ENCODE peak calls at places on chromosomes 6 and 20, in eight cellular contexts. G is body of pancreas, C is Peyer's patch, M is ovary, D is IMR-90, U is A549, F is transverse colon, J is vagina. B is an unnamed sample.

GRCh38 chr20:10565191-10565921 is 108.4 kb downstream of the JAG1 start:
- DNase-seq in M (peak; percentile 31), G (no peak), C (no peak), J (no peak), D (peak; percentile 89), U (peak; percentile 63), F (no peak), B (no peak)

GRCh38 chr6:113969888-113970807 is 800 bp downstream of the HDAC2 start:
- DNase-seq in J (no peak), M (peak; percentile 52), C (peak; percentile 74), U (peak; percentile 27), G (peak; percentile 67), D (peak; percentile 35), F (peak; percentile 68), B (peak; percentile 68)

GRCh38 chr20:44401052-44401769 is 45.7 kb downstream of the HNF4A start:
- DNase-seq in D (no peak), U (no peak), C (peak; percentile 90), J (no peak), F (peak; percentile 86), M (no peak), G (peak; percentile 50), B (no peak)

GRCh38 chr6:117496383-117496990 is 14.0 kb downstream of the DCBLD1 start:
- DNase-seq in G (no peak), F (no peak), C (no peak), U (no peak), J (no peak), M (no peak), D (peak; percentile 90), B (no peak)

GRCh38 chr6:25193147-25193864 is 85.9 kb upstream of the CARMIL1 start:
- DNase-seq in G (peak; percentile 18), C (no peak), U (peak; percentile 54), M (peak; percentile 81), F (no peak), D (peak; percentile 95), J (no peak), B (no peak)

GRCh38 chr20:58523916-58524315 is 8.7 kb upstream of the APCDD1L start:
- DNase-seq in J (no peak), C (no peak), G (no peak), F (no peak), D (peak; percentile 49), M (no peak), U (no peak), B (no peak)

GRCh38 chr6:111676383-111676782 is 70.7 kb upstream of the TRAF3IP2 start:
- DNase-seq in G (no peak), F (no peak), M (no peak), J (peak; percentile 5), U (no peak), C (no peak), D (no peak), B (no peak)

GRCh38 chr20:10369723-10370090 is 64.3 kb downstream of the MKKS start:
- DNase-seq in C (no peak), M (no peak), J (no peak), U (peak; percentile 95), D (peak; percentile 37), G (no peak), F (peak; percentile 8), B (no peak)

GRCh38 chr6:117538615-117539014 is 56.1 kb downstream of the DCBLD1 start:
- DNase-seq in U (no peak), M (no peak), G (no peak), C (no peak), F (no peak), D (no peak), J (no peak), B (no peak)

GRCh38 chr6:29130644-29131043 is 22.8 kb downstream of the OR2J3 start:
- DNase-seq in U (no peak), M (no peak), G (no peak), D (no peak), C (no peak), J (no peak), F (no peak), B (no peak)

GRCh38 chr20:63114693-63115069 is 101.2 kb downstream of the YTHDF1 start:
- DNase-seq in U (no peak), M (no peak), C (no peak), D (no peak), J (no peak), F (no peak), G (no peak), B (no peak)

GRCh38 chr20:20366551-20366895 is 1.4 kb upstream of the INSM1 start:
- DNase-seq in G (no peak), D (no peak), C (no peak), M (no peak), F (no peak), U (no peak), J (no peak), B (no peak)

GRCh38 chr6:162177733-162178132 is 549.8 kb downstream of the PRKN start:
- DNase-seq in C (no peak), J (no peak), D (no peak), M (no peak), F (no peak), U (no peak), G (peak; percentile 47), B (no peak)

GRCh38 chr6:21438237-21438985 is 155.1 kb upstream of the SOX4 start:
- DNase-seq in M (no peak), U (no peak), G (no peak), J (no peak), C (no peak), D (no peak), F (no peak), B (no peak)

GRCh38 chr20:13262701-13263335 is 41.7 kb downstream of the ISM1 start:
- DNase-seq in D (no peak), F (no peak), C (no peak), J (no peak), M (no peak), U (no peak), G (no peak), B (no peak)

GRCh38 chr6:151388997-151389639 is 2.2 kb downstream of the ZBTB2 start:
- DNase-seq in J (no peak), F (no peak), M (no peak), G (peak; percentile 19), D (no peak), C (no peak), U (no peak), B (no peak)

GRCh38 chr20:12695937-12696336 is 312.8 kb upstream of the SPTLC3 start:
- DNase-seq in C (no peak), M (no peak), D (no peak), F (no peak), U (no peak), G (no peak), J (no peak), B (no peak)

GRCh38 chr6:43304361-43304760 is 4.3 kb downstream of the CRIP3 start:
- DNase-seq in G (no peak), C (no peak), D (no peak), F (no peak), M (no peak), J (peak; percentile 29), U (no peak), B (no peak)

GRCh38 chr6:143368426-143368825 is 82.1 kb downstream of the ADAT2 start:
- DNase-seq in U (peak; percentile 2), J (no peak), F (no peak), G (no peak), C (no peak), M (no peak), D (peak; percentile 77), B (no peak)

GRCh38 chr20:36969478-36970186 is 18.1 kb upstream of the SAMHD1 start:
- DNase-seq in J (no peak), C (no peak), M (no peak), F (no peak), U (no peak), G (no peak), D (no peak), B (no peak)

GRCh38 chr6:158060447-158061360 is 79.0 kb downstream of the SYNJ2 start:
- DNase-seq in C (peak; percentile 52), J (no peak), M (peak; percentile 77), D (peak; percentile 94), U (peak; percentile 87), G (peak; percentile 81), F (peak; percentile 62), B (peak; percentile 70)

GRCh38 chr6:133198725-133199124 is 42.4 kb upstream of the EYA4 start:
- DNase-seq in J (no peak), F (no peak), M (no peak), G (no peak), D (peak; percentile 48), U (peak; percentile 4), C (no peak), B (no peak)

GRCh38 chr20:63441777-63442493 is 30.5 kb downstream of the KCNQ2 start:
- DNase-seq in D (peak; percentile 17), G (peak; percentile 74), F (peak; percentile 51), C (peak; percentile 63), J (no peak), U (peak; percentile 55), M (no peak), B (peak; percentile 40)

GRCh38 chr6:15283986-15284361 is 38.1 kb downstream of the JARID2 start:
- DNase-seq in M (no peak), U (no peak), D (no peak), C (no peak), G (no peak), F (no peak), J (no peak), B (no peak)
- H3K4me1 ChIP-seq in M (peaks cover 6% of the 10 kb centered on the region), U (peaks cover 51% of the 10 kb centered on the region), D (peaks cover 19% of the 10 kb centered on the region), C (no peaks in the 10 kb centered on the region), G (peaks cover 32% of the 10 kb centered on the region), F (peaks cover 26% of the 10 kb centered on the region), J (peaks cover 28% of the 10 kb centered on the region), B (peaks cover 31% of the 10 kb centered on the region)

GRCh38 chr20:326645-327031 is 1.3 kb downstream of the SOX12 start:
- DNase-seq in M (no peak), U (peak; percentile 73), F (peak; percentile 31), G (peak; percentile 37), J (no peak), D (no peak), C (peak; percentile 65), B (no peak)
- TF ChIP-seq POLR2A in M (no peak), U (no peak), F (no peak), G (no peak), J (no peak), D (no peak), C (no peak), B (no peak)

GRCh38 chr20:38300433-38300832 is 3.5 kb upstream of the BPI start:
- DNase-seq in G (no peak), M (no peak), F (no peak), U (no peak), D (no peak), J (no peak), C (no peak), B (no peak)

GRCh38 chr20:38301283-38301682 is 2.7 kb upstream of the BPI start:
- DNase-seq in C (no peak), F (no peak), D (no peak), G (no peak), M (no peak), J (no peak), U (no peak), B (no peak)

GRCh38 chr20:38303908-38304379 is at the start of gene BPI:
- DNase-seq in G (no peak), C (no peak), M (no peak), U (no peak), F (no peak), J (no peak), D (no peak), B (peak; percentile 73)

GRCh38 chr20:38304845-38305447 is 990 bp downstream of the BPI start:
- DNase-seq in C (no peak), G (no peak), J (no peak), M (no peak), F (no peak), U (peak; percentile 43), D (peak; percentile 38), B (peak; percentile 73)

GRCh38 chr20:38302721-38303120 is 1.2 kb upstream of the BPI start:
- DNase-seq in G (no peak), U (no peak), C (no peak), F (no peak), D (no peak), J (no peak), M (no peak), B (no peak)
- H3K4me1 ChIP-seq in G (peaks cover 4% of the 10 kb centered on the region), U (no peaks in the 10 kb centered on the region), C (no peaks in the 10 kb centered on the region), F (no peaks in the 10 kb centered on the region), D (peaks cover 5% of the 10 kb centered on the region), J (peaks cover 25% of the 10 kb centered on the region), M (peaks cover 8% of the 10 kb centered on the region), B (peaks cover 11% of the 10 kb centered on the region)

GRCh38 chr6:3813150-3813780 is 35.9 kb upstream of the FAM50B start:
- DNase-seq in U (peak; percentile 32), J (no peak), C (no peak), D (peak; percentile 56), M (peak; percentile 56), G (no peak), F (no peak), B (peak; percentile 53)
- TF ChIP-seq POLR2A in U (no peak), J (no peak), C (no peak), D (no peak), M (no peak), G (no peak), F (no peak), B (no peak)